ENCODE peak calls at places on chromosomes 16 and 17, in ten cellular contexts. N, X, Y, O, R, B, Q, W, I and U are unnamed samples.

GRCh38 chr16:82004651-82005490 is 6.4 kb downstream of the SDR42E1 start:
- DNase-seq in N (no peak), X (no peak), Y (peak; percentile 33), O (no peak), R (no peak), B (no peak), Q (no peak), W (no peak), I (peak; percentile 70), U (no peak)

GRCh38 chr16:10871157-10871991 is 5.6 kb upstream of the CIITA start:
- DNase-seq in N (peak; percentile 61), X (peak; percentile 88), Y (no peak), O (peak; percentile 42), R (peak; percentile 28), B (peak; percentile 88), Q (peak; percentile 41), W (no peak), I (peak; percentile 91), U (peak; percentile 54)

GRCh38 chr17:9529033-9529748 is 46.4 kb downstream of the STX8 start:
- DNase-seq in N (peak; percentile 61), X (no peak), Y (peak; percentile 41), O (no peak), R (peak; percentile 7), B (peak; percentile 60), Q (no peak), W (peak; percentile 46), I (no peak), U (peak; percentile 53)

GRCh38 chr16:23753908-23754593 is 775 bp upstream of the CHP2 start:
- DNase-seq in N (no peak), X (no peak), Y (no peak), O (no peak), R (no peak), B (no peak), Q (no peak), W (peak; percentile 17), I (no peak), U (no peak)

GRCh38 chr17:69734656-69735055 is 320.2 kb downstream of the MAP2K6 start:
- DNase-seq in N (no peak), X (no peak), Y (no peak), O (no peak), R (no peak), B (no peak), Q (no peak), W (no peak), I (no peak), U (no peak)

GRCh38 chr16:47611042-47611441 is 149.9 kb downstream of the PHKB start:
- DNase-seq in N (no peak), X (no peak), Y (no peak), O (no peak), R (no peak), B (no peak), Q (no peak), W (no peak), I (no peak), U (no peak)

GRCh38 chr16:77531741-77532140 is 96.9 kb upstream of the ADAMTS18 start:
- DNase-seq in N (peak; percentile 17), X (no peak), Y (no peak), O (peak; percentile 75), R (no peak), B (peak; percentile 93), Q (no peak), W (no peak), I (no peak), U (peak; percentile 86)

GRCh38 chr16:46621006-46621629 is at the start of gene SHCBP1:
- DNase-seq in N (peak; percentile 86), X (peak; percentile 94), Y (peak; percentile 98), O (peak; percentile 87), R (peak; percentile 87), B (peak; percentile 85), Q (peak; percentile 64), W (peak; percentile 95), I (peak; percentile 67), U (peak; percentile 83)

GRCh38 chr17:65554568-65555223 is 6.8 kb downstream of the AXIN2 start:
- DNase-seq in N (peak; percentile 50), X (no peak), Y (no peak), O (peak; percentile 3), R (no peak), B (peak; percentile 38), Q (no peak), W (no peak), I (no peak), U (peak; percentile 60)

GRCh38 chr17:78133971-78134898 is 3.7 kb downstream of the TMC8 start:
- DNase-seq in N (peak; percentile 37), X (peak; percentile 95), Y (peak; percentile 84), O (no peak), R (peak; percentile 83), B (peak; percentile 25), Q (peak; percentile 70), W (peak; percentile 93), I (no peak), U (no peak)

GRCh38 chr17:50354776-50355175 is 8.8 kb downstream of the XYLT2 start:
- DNase-seq in N (no peak), X (no peak), Y (no peak), O (no peak), R (no peak), B (no peak), Q (no peak), W (no peak), I (no peak), U (no peak)

GRCh38 chr17:29977836-29978235 is 36.4 kb downstream of the EFCAB5 start:
- DNase-seq in N (peak; percentile 21), X (no peak), Y (no peak), O (peak; percentile 27), R (no peak), B (peak; percentile 62), Q (no peak), W (no peak), I (no peak), U (peak; percentile 63)

GRCh38 chr16:73126453-73126853 is 78.5 kb upstream of the ZFHX3 start:
- DNase-seq in N (peak; percentile 95), X (no peak), Y (no peak), O (peak; percentile 43), R (peak; percentile 45), B (peak; percentile 99), Q (no peak), W (no peak), I (peak; percentile 6), U (peak; percentile 85)

GRCh38 chr16:57627184-57627871 is 1.1 kb upstream of the ADGRG1 start:
- DNase-seq in N (peak; percentile 53), X (no peak), Y (peak; percentile 59), O (peak; percentile 71), R (peak; percentile 42), B (peak; percentile 75), Q (no peak), W (peak; percentile 71), I (no peak), U (peak; percentile 71)

GRCh38 chr17:44927696-44928095 is 12.4 kb upstream of the GFAP start:
- DNase-seq in N (no peak), X (peak; percentile 23), Y (no peak), O (no peak), R (no peak), B (no peak), Q (no peak), W (no peak), I (no peak), U (no peak)

GRCh38 chr16:19029980-19030379 is 37.4 kb upstream of the COQ7 start:
- DNase-seq in N (no peak), X (no peak), Y (no peak), O (no peak), R (no peak), B (no peak), Q (no peak), W (no peak), I (no peak), U (no peak)

GRCh38 chr16:26598061-26598460 is 468.7 kb upstream of the C16orf82 start:
- DNase-seq in N (no peak), X (no peak), Y (no peak), O (peak; percentile 25), R (no peak), B (no peak), Q (peak; percentile 4), W (no peak), I (no peak), U (no peak)
- H3K4me3 ChIP-seq in N (no peak overlapping the region), X (no peak overlapping the region), Y (no peak overlapping the region), O (no peak overlapping the region), R (no peak overlapping the region), B (no peak overlapping the region), Q (no peak overlapping the region), W (no peak overlapping the region), I (no peak overlapping the region), U (no peak overlapping the region)

DNA sequence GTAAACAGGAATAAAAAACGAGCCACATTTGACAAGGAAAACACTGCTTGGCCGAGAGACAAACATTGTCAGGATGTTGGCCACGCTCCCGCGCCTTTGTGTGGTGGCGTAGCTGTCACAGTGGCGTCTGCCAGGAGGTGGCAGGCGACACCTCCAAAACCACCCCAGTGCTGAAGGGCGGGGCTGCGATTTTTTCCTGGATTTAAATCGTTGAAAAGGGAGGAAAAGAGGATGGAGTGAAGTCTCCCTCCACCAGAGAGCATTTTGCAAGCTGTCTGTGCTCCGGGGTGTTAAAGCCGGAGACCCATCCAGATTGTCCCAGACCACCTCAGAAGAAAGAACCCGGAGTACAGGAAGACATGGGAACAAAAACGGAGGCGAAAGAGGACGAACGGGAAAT is 12.7 kb downstream of the MRM3 start:
- DNase-seq in N (peak; percentile 82), X (peak; percentile 88), Y (peak; percentile 90), O (peak; percentile 60), R (peak; percentile 24), B (peak; percentile 75), Q (peak; percentile 47), W (peak; percentile 93), I (peak; percentile 93), U (peak; percentile 79)
- TF ChIP-seq CTCF in N (peak; percentile 71), X (peak; percentile 84), Y (peak; percentile 72), O (peak; percentile 88), R (peak; percentile 83), B (peak; percentile 61), Q (peak; percentile 95), W (peak; percentile 95), I (peak; percentile 69), U (peak; percentile 71)

DNA sequence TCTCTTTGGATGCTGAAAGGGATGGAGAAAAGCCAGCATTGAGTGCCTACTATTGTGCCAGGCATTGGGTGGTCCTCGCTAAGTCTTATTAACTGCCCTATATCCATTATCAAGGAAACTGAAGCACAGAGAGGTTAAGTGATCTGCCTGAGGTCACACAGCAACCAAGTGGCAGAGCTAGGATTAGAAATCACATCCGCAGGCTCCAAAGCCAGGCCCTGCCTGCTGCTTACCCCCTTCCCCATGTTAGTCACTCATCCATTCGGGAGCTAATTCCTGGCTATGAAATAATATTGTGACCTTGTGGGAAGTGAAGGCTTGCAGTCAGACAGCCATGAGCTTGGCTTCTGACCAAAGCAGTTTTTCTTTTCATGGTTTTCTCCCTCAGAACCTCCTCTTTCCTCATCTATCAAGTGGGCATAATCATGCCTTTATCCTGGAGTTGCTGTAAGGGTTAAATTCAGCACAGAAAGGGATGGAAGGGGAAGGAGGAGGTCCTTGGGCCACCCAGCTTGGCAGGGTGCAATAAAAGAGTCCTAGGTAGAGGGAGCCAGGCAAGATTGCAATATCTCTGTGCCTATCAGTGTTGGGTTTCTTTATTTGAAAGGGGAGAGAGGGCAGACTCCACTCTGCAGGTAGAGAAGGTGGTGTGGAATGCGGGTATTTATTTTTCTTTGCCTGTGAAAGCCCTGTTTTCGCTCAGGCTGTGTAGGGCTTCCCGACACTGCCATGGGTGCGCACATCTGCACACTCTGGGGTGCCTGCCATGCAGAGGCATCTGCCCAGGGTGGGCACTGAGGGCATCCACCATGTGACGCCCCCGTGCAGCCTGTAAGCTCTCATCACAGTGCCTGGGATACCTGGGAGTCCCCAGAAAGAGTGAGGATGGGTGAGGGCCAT is 11.3 kb downstream of the RAI1 start:
- DNase-seq in N (no peak), X (no peak), Y (no peak), O (no peak), R (peak; percentile 52), B (no peak), Q (no peak), W (no peak), I (no peak), U (no peak)
- H3K4me3 ChIP-seq in N (no peak overlapping the region), X (no peak overlapping the region), Y (no peak overlapping the region), O (no peak overlapping the region), R (peak overlapping the region; percentile 87), B (no peak overlapping the region), Q (peak overlapping the region; percentile 2), W (peak overlapping the region; percentile 66), I (peak overlapping the region; percentile 74), U (no peak overlapping the region)

GRCh38 chr17:76593338-76593737 is 7.7 kb upstream of the ST6GALNAC2 start:
- DNase-seq in N (no peak), X (no peak), Y (no peak), O (no peak), R (no peak), B (no peak), Q (peak; percentile 74), W (peak; percentile 40), I (no peak), U (no peak)
- TF ChIP-seq CTCF in N (no peak), X (no peak), Y (no peak), O (no peak), R (no peak), B (no peak), Q (no peak), W (no peak), I (no peak), U (no peak)